ENCODE peak calls at places on chromosomes 7 and 10, in five cellular contexts. One of them, this sample, is unnamed.

GRCh38 chr7:100852048-100852872 is at the start of gene SLC12A9:
- DNase-seq in kidney: peak
- DNase-seq in cardiac muscle cell: peak
- DNase-seq in left ventricle myocardium inferior: peak
- DNase-seq in IMR-90: peak
- DNase-seq in this sample: peak

GRCh38 chr7:14606101-14606500 is 296.4 kb downstream of the DGKB start:
- DNase-seq in kidney: no peak
- DNase-seq in cardiac muscle cell: peak
- DNase-seq in left ventricle myocardium inferior: no peak
- DNase-seq in IMR-90: peak
- DNase-seq in this sample: no peak

GRCh38 chr7:24981544-24981951 is 1.6 kb upstream of the OSBPL3 start:
- DNase-seq in kidney: peak
- DNase-seq in cardiac muscle cell: peak
- DNase-seq in left ventricle myocardium inferior: peak
- DNase-seq in IMR-90: peak
- DNase-seq in this sample: peak

GRCh38 chr10:91000470-91000869 is 79.6 kb upstream of the ANKRD1 start:
- DNase-seq in kidney: no peak
- DNase-seq in cardiac muscle cell: no peak
- DNase-seq in left ventricle myocardium inferior: no peak
- DNase-seq in IMR-90: no peak
- DNase-seq in this sample: no peak

GRCh38 chr10:34960983-34961382 is 129.2 kb downstream of the CUL2 start:
- DNase-seq in kidney: peak
- DNase-seq in cardiac muscle cell: peak
- DNase-seq in left ventricle myocardium inferior: peak
- DNase-seq in IMR-90: peak
- DNase-seq in this sample: peak

GRCh38 chr10:99619851-99620712 is at the start of gene SLC25A28:
- DNase-seq in kidney: peak
- DNase-seq in cardiac muscle cell: peak
- DNase-seq in left ventricle myocardium inferior: peak
- DNase-seq in IMR-90: peak
- DNase-seq in this sample: peak

GRCh38 chr7:50788393-50788792 is 5.7 kb upstream of the GRB10 start:
- DNase-seq in kidney: no peak
- DNase-seq in cardiac muscle cell: no peak
- DNase-seq in left ventricle myocardium inferior: no peak
- DNase-seq in IMR-90: no peak
- DNase-seq in this sample: no peak

GRCh38 chr7:5479133-5479745 is 55.6 kb upstream of the TNRC18 start:
- DNase-seq in kidney: no peak
- DNase-seq in cardiac muscle cell: no peak
- DNase-seq in left ventricle myocardium inferior: no peak
- DNase-seq in IMR-90: peak
- DNase-seq in this sample: no peak

GRCh38 chr10:128011059-128011979 is 104.4 kb downstream of the PTPRE start:
- DNase-seq in kidney: peak
- DNase-seq in cardiac muscle cell: peak
- DNase-seq in left ventricle myocardium inferior: peak
- DNase-seq in IMR-90: peak
- DNase-seq in this sample: peak

GRCh38 chr7:105990726-105991465 is 27.8 kb downstream of the CDHR3 start:
- DNase-seq in kidney: no peak
- DNase-seq in cardiac muscle cell: peak
- DNase-seq in left ventricle myocardium inferior: no peak
- DNase-seq in IMR-90: no peak
- DNase-seq in this sample: peak

GRCh38 chr10:33155720-33156638 is 178.5 kb downstream of the NRP1 start:
- DNase-seq in kidney: no peak
- DNase-seq in cardiac muscle cell: peak
- DNase-seq in left ventricle myocardium inferior: no peak
- DNase-seq in IMR-90: peak
- DNase-seq in this sample: no peak

GRCh38 chr10:32985781-32986350 is 27.8 kb upstream of the ITGB1 start:
- DNase-seq in kidney: no peak
- DNase-seq in cardiac muscle cell: no peak
- DNase-seq in left ventricle myocardium inferior: no peak
- DNase-seq in IMR-90: peak
- DNase-seq in this sample: no peak

GRCh38 chr10:10294801-10295515 is 722.7 kb upstream of the CELF2 start:
- DNase-seq in kidney: peak
- DNase-seq in cardiac muscle cell: no peak
- DNase-seq in left ventricle myocardium inferior: no peak
- DNase-seq in IMR-90: no peak
- DNase-seq in this sample: no peak

GRCh38 chr7:46859963-46860475 is 721.9 kb downstream of the TNS3 start:
- DNase-seq in kidney: no peak
- DNase-seq in cardiac muscle cell: no peak
- DNase-seq in left ventricle myocardium inferior: no peak
- DNase-seq in IMR-90: peak
- DNase-seq in this sample: no peak

GRCh38 chr7:45161138-45161537 is 3.5 kb downstream of the RAMP3 start:
- DNase-seq in kidney: peak
- DNase-seq in cardiac muscle cell: no peak
- DNase-seq in left ventricle myocardium inferior: no peak
- DNase-seq in IMR-90: no peak
- DNase-seq in this sample: no peak

GRCh38 chr10:89582022-89582421 is 46.6 kb upstream of the SLC16A12 start:
- DNase-seq in kidney: no peak
- DNase-seq in cardiac muscle cell: no peak
- DNase-seq in left ventricle myocardium inferior: no peak
- DNase-seq in IMR-90: no peak
- DNase-seq in this sample: no peak

GRCh38 chr7:134376693-134377092 is 60.0 kb upstream of the SLC35B4 start:
- DNase-seq in kidney: no peak
- DNase-seq in cardiac muscle cell: no peak
- DNase-seq in left ventricle myocardium inferior: no peak
- DNase-seq in IMR-90: no peak
- DNase-seq in this sample: no peak

GRCh38 chr7:134375206-134375605 is 58.5 kb upstream of the SLC35B4 start:
- DNase-seq in kidney: no peak
- DNase-seq in cardiac muscle cell: no peak
- DNase-seq in left ventricle myocardium inferior: no peak
- DNase-seq in IMR-90: no peak
- DNase-seq in this sample: peak

GRCh38 chr7:134374791-134375190 is 58.1 kb upstream of the SLC35B4 start:
- DNase-seq in kidney: no peak
- DNase-seq in cardiac muscle cell: no peak
- DNase-seq in left ventricle myocardium inferior: no peak
- DNase-seq in IMR-90: no peak
- DNase-seq in this sample: no peak

GRCh38 chr7:134374291-134374690 is 57.6 kb upstream of the SLC35B4 start:
- DNase-seq in kidney: no peak
- DNase-seq in cardiac muscle cell: no peak
- DNase-seq in left ventricle myocardium inferior: no peak
- DNase-seq in IMR-90: no peak
- DNase-seq in this sample: no peak

GRCh38 chr7:134378562-134378961 is 61.8 kb upstream of the SLC35B4 start:
- DNase-seq in kidney: no peak
- DNase-seq in cardiac muscle cell: no peak
- DNase-seq in left ventricle myocardium inferior: no peak
- DNase-seq in IMR-90: no peak
- DNase-seq in this sample: no peak
- TF ChIP-seq CTCF in kidney: no peak
- TF ChIP-seq CTCF in cardiac muscle cell: no peak
- TF ChIP-seq CTCF in left ventricle myocardium inferior: no peak
- TF ChIP-seq CTCF in IMR-90: no peak
- TF ChIP-seq CTCF in this sample: no peak

GRCh38 chr10:114043532-114044250 is at the start of gene ADRB1:
- DNase-seq in kidney: peak
- DNase-seq in cardiac muscle cell: peak
- DNase-seq in left ventricle myocardium inferior: peak
- DNase-seq in IMR-90: peak
- DNase-seq in this sample: peak

GRCh38 chr10:114044251-114045070 is 795 bp downstream of the ADRB1 start:
- DNase-seq in kidney: no peak
- DNase-seq in cardiac muscle cell: no peak
- DNase-seq in left ventricle myocardium inferior: peak
- DNase-seq in IMR-90: no peak
- DNase-seq in this sample: peak

GRCh38 chr10:114042895-114043531 is 653 bp upstream of the ADRB1 start:
- DNase-seq in kidney: peak
- DNase-seq in cardiac muscle cell: peak
- DNase-seq in left ventricle myocardium inferior: peak
- DNase-seq in IMR-90: peak
- DNase-seq in this sample: peak

GRCh38 chr10:114045738-114046458 is 2.2 kb downstream of the ADRB1 start:
- DNase-seq in kidney: no peak
- DNase-seq in cardiac muscle cell: no peak
- DNase-seq in left ventricle myocardium inferior: no peak
- DNase-seq in IMR-90: no peak
- DNase-seq in this sample: no peak

GRCh38 chr10:114045071-114045737 is 1.5 kb downstream of the ADRB1 start:
- DNase-seq in kidney: no peak
- DNase-seq in cardiac muscle cell: peak
- DNase-seq in left ventricle myocardium inferior: peak
- DNase-seq in IMR-90: no peak
- DNase-seq in this sample: peak
- H3K4me3 ChIP-seq in kidney: peak
- H3K4me3 ChIP-seq in cardiac muscle cell: no peak
- H3K4me3 ChIP-seq in left ventricle myocardium inferior: peak
- H3K4me3 ChIP-seq in IMR-90: no peak
- H3K4me3 ChIP-seq in this sample: peak

GRCh38 chr10:30702860-30703259 is 73.3 kb upstream of the LYZL2 start:
- DNase-seq in kidney: no peak
- DNase-seq in cardiac muscle cell: no peak
- DNase-seq in left ventricle myocardium inferior: no peak
- DNase-seq in IMR-90: no peak
- DNase-seq in this sample: no peak

GRCh38 chr10:30708234-30708633 is 78.7 kb upstream of the LYZL2 start:
- DNase-seq in kidney: no peak
- DNase-seq in cardiac muscle cell: no peak
- DNase-seq in left ventricle myocardium inferior: no peak
- DNase-seq in IMR-90: no peak
- DNase-seq in this sample: no peak

GRCh38 chr10:30704016-30704600 is 74.6 kb upstream of the LYZL2 start:
- DNase-seq in kidney: no peak
- DNase-seq in cardiac muscle cell: no peak
- DNase-seq in left ventricle myocardium inferior: no peak
- DNase-seq in IMR-90: no peak
- DNase-seq in this sample: no peak

GRCh38 chr10:30705625-30706149 is 76.1 kb upstream of the LYZL2 start:
- DNase-seq in kidney: no peak
- DNase-seq in cardiac muscle cell: no peak
- DNase-seq in left ventricle myocardium inferior: no peak
- DNase-seq in IMR-90: no peak
- DNase-seq in this sample: no peak

DNA sequence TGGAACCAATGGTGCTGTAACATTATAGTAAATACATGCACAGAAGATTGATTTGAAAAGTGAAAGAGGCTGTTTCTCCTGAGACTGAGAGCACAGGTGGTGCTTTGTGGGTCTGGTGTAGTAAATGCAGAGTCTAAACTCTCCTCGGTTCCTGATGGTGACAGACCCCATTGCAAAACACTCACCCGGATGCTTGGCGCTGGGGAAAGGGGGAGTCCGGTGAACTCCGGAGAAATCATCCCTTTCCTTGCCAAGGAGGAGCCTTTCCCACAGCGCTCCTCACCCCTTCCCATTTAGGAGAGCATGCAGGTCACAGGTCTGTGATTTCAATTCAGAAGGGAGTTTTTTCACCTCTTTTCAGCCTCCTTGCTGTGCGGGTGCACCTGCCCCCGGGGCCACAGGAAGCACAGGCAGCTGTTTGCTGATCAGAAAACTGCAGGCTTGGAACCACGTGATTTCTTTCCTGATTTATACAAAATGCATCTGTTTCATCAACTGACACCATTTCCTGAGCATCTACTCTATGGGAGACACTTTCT is 75.6 kb upstream of the LYZL2 start:
- DNase-seq in kidney: no peak
- DNase-seq in cardiac muscle cell: no peak
- DNase-seq in left ventricle myocardium inferior: no peak
- DNase-seq in IMR-90: no peak
- DNase-seq in this sample: no peak
- H3K27ac ChIP-seq in kidney: no peak
- H3K27ac ChIP-seq in cardiac muscle cell: no peak
- H3K27ac ChIP-seq in left ventricle myocardium inferior: no peak
- H3K27ac ChIP-seq in IMR-90: no peak
- H3K27ac ChIP-seq in this sample: no peak

DNA sequence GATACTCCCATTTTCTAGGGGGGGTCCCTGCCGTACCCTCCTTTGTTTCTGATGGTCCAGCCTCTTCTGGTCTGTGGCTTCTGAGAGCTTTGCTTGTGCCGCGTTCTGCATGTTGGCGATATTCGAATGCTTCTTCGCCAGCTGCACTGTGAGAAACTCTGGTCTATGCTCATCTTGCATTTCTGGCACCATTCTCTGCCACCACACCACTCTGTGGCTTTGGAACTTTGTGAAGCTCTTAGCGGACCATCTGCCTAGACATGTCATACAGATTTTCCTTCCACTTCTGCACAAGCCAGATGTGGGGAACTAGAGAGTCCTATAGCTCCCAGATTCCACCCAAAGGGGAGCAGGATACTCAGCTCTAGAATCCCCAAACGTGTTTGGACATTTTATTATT is 197.3 kb downstream of the REEP3 start:
- DNase-seq in kidney: no peak
- DNase-seq in cardiac muscle cell: no peak
- DNase-seq in left ventricle myocardium inferior: no peak
- DNase-seq in IMR-90: no peak
- DNase-seq in this sample: no peak
- TF ChIP-seq CTCF in kidney: no peak
- TF ChIP-seq CTCF in cardiac muscle cell: no peak
- TF ChIP-seq CTCF in left ventricle myocardium inferior: no peak
- TF ChIP-seq CTCF in IMR-90: no peak
- TF ChIP-seq CTCF in this sample: no peak

GRCh38 chr10:22456486-22456885 is 111.2 kb downstream of the SPAG6 start:
- DNase-seq in kidney: no peak
- DNase-seq in cardiac muscle cell: no peak
- DNase-seq in left ventricle myocardium inferior: no peak
- DNase-seq in IMR-90: no peak
- DNase-seq in this sample: no peak
- H3K4me3 ChIP-seq in kidney: no peak
- H3K4me3 ChIP-seq in cardiac muscle cell: no peak
- H3K4me3 ChIP-seq in left ventricle myocardium inferior: no peak
- H3K4me3 ChIP-seq in IMR-90: no peak
- H3K4me3 ChIP-seq in this sample: no peak